ENCODE peak calls at places on chromosome 7, in four cellular contexts. One of them, this sample, is unnamed.

GRCh38 chr7:108014747-108015682 is 12.1 kb upstream of the LAMB1 start:
- DNase-seq in left ventricle myocardium inferior: no peak
- DNase-seq in Panc1: no peak
- DNase-seq in ovary: no peak
- DNase-seq in this sample: peak

GRCh38 chr7:113831509-113831908 is 87.3 kb downstream of the PPP1R3A start:
- DNase-seq in left ventricle myocardium inferior: no peak
- DNase-seq in Panc1: no peak
- DNase-seq in ovary: no peak
- DNase-seq in this sample: peak

GRCh38 chr7:94374231-94374630 is 20.5 kb upstream of the COL1A2 start:
- DNase-seq in left ventricle myocardium inferior: peak
- DNase-seq in ovary: peak
- DNase-seq in Panc1: no peak
- DNase-seq in this sample: no peak

GRCh38 chr7:84083846-84084245 is 110.7 kb downstream of the SEMA3A start:
- DNase-seq in left ventricle myocardium inferior: no peak
- DNase-seq in Panc1: no peak
- DNase-seq in ovary: no peak
- DNase-seq in this sample: no peak

GRCh38 chr7:3436746-3437145 is 135.7 kb downstream of the SDK1 start:
- DNase-seq in ovary: no peak
- DNase-seq in Panc1: peak
- DNase-seq in left ventricle myocardium inferior: no peak
- DNase-seq in this sample: no peak

GRCh38 chr7:121752706-121753105 is 120.3 kb upstream of the PTPRZ1 start:
- DNase-seq in left ventricle myocardium inferior: no peak
- DNase-seq in ovary: no peak
- DNase-seq in Panc1: peak
- DNase-seq in this sample: no peak

GRCh38 chr7:77799078-77799964 is 748 bp downstream of the PHTF2 start:
- DNase-seq in Panc1: no peak
- DNase-seq in ovary: peak
- DNase-seq in left ventricle myocardium inferior: peak
- DNase-seq in this sample: no peak

GRCh38 chr7:124101173-124101768 is 68.4 kb upstream of the TMEM229A start:
- DNase-seq in left ventricle myocardium inferior: no peak
- DNase-seq in Panc1: no peak
- DNase-seq in ovary: no peak
- DNase-seq in this sample: no peak

GRCh38 chr7:133354546-133355324 is 101.9 kb downstream of the EXOC4 start:
- DNase-seq in Panc1: no peak
- DNase-seq in left ventricle myocardium inferior: no peak
- DNase-seq in ovary: no peak
- DNase-seq in this sample: no peak

GRCh38 chr7:272631-273030 is 17.3 kb upstream of the FOXL3 start:
- DNase-seq in ovary: no peak
- DNase-seq in left ventricle myocardium inferior: peak
- DNase-seq in Panc1: no peak
- DNase-seq in this sample: no peak

GRCh38 chr7:9983048-9983447 is 990.6 kb upstream of the PHF14 start:
- DNase-seq in Panc1: no peak
- DNase-seq in left ventricle myocardium inferior: no peak
- DNase-seq in ovary: no peak
- DNase-seq in this sample: no peak

GRCh38 chr7:3896366-3896765 is 595.3 kb downstream of the SDK1 start:
- DNase-seq in Panc1: no peak
- DNase-seq in left ventricle myocardium inferior: no peak
- DNase-seq in ovary: no peak
- DNase-seq in this sample: no peak

GRCh38 chr7:103598326-103598905 is 152.4 kb upstream of the SLC26A5 start:
- DNase-seq in ovary: no peak
- DNase-seq in Panc1: no peak
- DNase-seq in left ventricle myocardium inferior: no peak
- DNase-seq in this sample: no peak

GRCh38 chr7:151235091-151235787 is 3.0 kb downstream of the CHPF2 start:
- DNase-seq in ovary: no peak
- DNase-seq in left ventricle myocardium inferior: no peak
- DNase-seq in Panc1: no peak
- DNase-seq in this sample: no peak

GRCh38 chr7:121341933-121342332 is 13.1 kb downstream of the WNT16 start:
- DNase-seq in ovary: no peak
- DNase-seq in Panc1: no peak
- DNase-seq in left ventricle myocardium inferior: no peak
- DNase-seq in this sample: no peak

GRCh38 chr7:148142660-148143248 is 447.8 kb upstream of the C7orf33 start:
- DNase-seq in left ventricle myocardium inferior: no peak
- DNase-seq in ovary: no peak
- DNase-seq in Panc1: peak
- DNase-seq in this sample: peak

GRCh38 chr7:21357146-21358097 is 70.5 kb upstream of the SP4 start:
- DNase-seq in ovary: no peak
- DNase-seq in left ventricle myocardium inferior: no peak
- DNase-seq in Panc1: no peak
- DNase-seq in this sample: no peak

GRCh38 chr7:15515201-15515777 is 46.5 kb downstream of the AGMO start:
- DNase-seq in Panc1: no peak
- DNase-seq in left ventricle myocardium inferior: no peak
- DNase-seq in ovary: no peak
- DNase-seq in this sample: no peak

GRCh38 chr7:142722289-142722794 is 26.9 kb upstream of the PRSS1 start:
- DNase-seq in left ventricle myocardium inferior: no peak
- DNase-seq in Panc1: no peak
- DNase-seq in ovary: no peak
- DNase-seq in this sample: no peak

GRCh38 chr7:22549667-22550513 is 49.9 kb upstream of the STEAP1B start:
- DNase-seq in left ventricle myocardium inferior: no peak
- DNase-seq in ovary: no peak
- DNase-seq in Panc1: no peak
- DNase-seq in this sample: no peak

GRCh38 chr7:103011650-103012049 is 62.9 kb downstream of the FBXL13 start:
- DNase-seq in ovary: no peak
- DNase-seq in left ventricle myocardium inferior: no peak
- DNase-seq in Panc1: no peak
- DNase-seq in this sample: no peak

GRCh38 chr7:148672041-148672440 is 26.7 kb upstream of the CUL1 start:
- DNase-seq in ovary: no peak
- DNase-seq in Panc1: no peak
- DNase-seq in left ventricle myocardium inferior: no peak
- DNase-seq in this sample: no peak

GRCh38 chr7:150903627-150904026 is 51.3 kb downstream of the AOC1 start:
- DNase-seq in Panc1: no peak
- DNase-seq in ovary: no peak
- DNase-seq in left ventricle myocardium inferior: peak
- DNase-seq in this sample: peak

GRCh38 chr7:80284848-80285247 is 150.2 kb downstream of the GNAI1 start:
- DNase-seq in Panc1: no peak
- DNase-seq in ovary: no peak
- DNase-seq in left ventricle myocardium inferior: no peak
- DNase-seq in this sample: no peak

GRCh38 chr7:22666732-22667131 is 60.3 kb upstream of the IL6 start:
- DNase-seq in ovary: no peak
- DNase-seq in left ventricle myocardium inferior: no peak
- DNase-seq in Panc1: no peak
- DNase-seq in this sample: no peak

GRCh38 chr7:17140421-17140820 is 158.0 kb upstream of the AHR start:
- DNase-seq in Panc1: peak
- DNase-seq in left ventricle myocardium inferior: no peak
- DNase-seq in ovary: no peak
- DNase-seq in this sample: no peak

GRCh38 chr7:157432957-157433576 is 96.3 kb downstream of the DNAJB6 start:
- DNase-seq in ovary: peak
- DNase-seq in Panc1: peak
- DNase-seq in left ventricle myocardium inferior: no peak
- DNase-seq in this sample: peak

GRCh38 chr7:55572378-55573233 is at the start of gene VOPP1:
- DNase-seq in Panc1: no peak
- DNase-seq in ovary: peak
- DNase-seq in left ventricle myocardium inferior: peak
- DNase-seq in this sample: no peak

GRCh38 chr7:129605960-129606644 is 5.4 kb upstream of the NRF1 start:
- DNase-seq in ovary: no peak
- DNase-seq in left ventricle myocardium inferior: no peak
- DNase-seq in Panc1: no peak
- DNase-seq in this sample: no peak

GRCh38 chr7:32227746-32228145 is 157.5 kb upstream of the PDE1C start:
- DNase-seq in Panc1: no peak
- DNase-seq in left ventricle myocardium inferior: no peak
- DNase-seq in ovary: no peak
- DNase-seq in this sample: no peak

GRCh38 chr7:32890553-32891045 is 961 bp downstream of the KBTBD2 start:
- DNase-seq in Panc1: no peak
- DNase-seq in ovary: no peak
- DNase-seq in left ventricle myocardium inferior: no peak
- DNase-seq in this sample: no peak

GRCh38 chr7:136617176-136617575 is 251.3 kb upstream of the CHRM2 start:
- DNase-seq in Panc1: no peak
- DNase-seq in ovary: no peak
- DNase-seq in left ventricle myocardium inferior: no peak
- DNase-seq in this sample: no peak

GRCh38 chr7:1706381-1706720 is 36.3 kb downstream of the ELFN1 start:
- DNase-seq in left ventricle myocardium inferior: no peak
- DNase-seq in ovary: no peak
- DNase-seq in Panc1: no peak
- DNase-seq in this sample: no peak

GRCh38 chr7:1706721-1707613 is 36.9 kb downstream of the ELFN1 start:
- DNase-seq in Panc1: no peak
- DNase-seq in ovary: peak
- DNase-seq in left ventricle myocardium inferior: no peak
- DNase-seq in this sample: no peak

GRCh38 chr7:1704326-1705241 is 34.5 kb downstream of the ELFN1 start:
- DNase-seq in Panc1: no peak
- DNase-seq in left ventricle myocardium inferior: no peak
- DNase-seq in ovary: peak
- DNase-seq in this sample: no peak

GRCh38 chr7:1705856-1706255 is 35.8 kb downstream of the ELFN1 start:
- DNase-seq in Panc1: no peak
- DNase-seq in ovary: peak
- DNase-seq in left ventricle myocardium inferior: no peak
- DNase-seq in this sample: no peak

DNA sequence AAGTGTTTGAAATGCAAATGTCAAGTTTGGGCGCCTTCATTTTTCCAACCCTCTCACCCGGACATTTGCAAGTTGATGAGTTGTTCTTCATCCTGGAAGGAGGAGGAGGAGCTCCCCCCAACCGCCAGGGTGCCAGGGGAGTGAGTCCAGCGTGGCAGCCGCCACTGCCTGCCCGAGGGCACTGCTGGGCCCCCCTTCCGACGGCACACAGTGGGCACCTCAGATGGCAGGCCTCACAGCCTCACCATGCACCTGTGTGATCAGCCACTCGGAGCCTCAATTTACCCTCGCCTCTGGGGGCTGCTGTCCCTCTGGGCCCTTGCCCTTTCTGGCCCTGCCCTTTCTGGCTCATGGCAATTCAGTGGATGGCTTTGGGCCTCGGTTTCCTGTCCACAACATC is 35.3 kb downstream of the ELFN1 start:
- DNase-seq in ovary: peak
- DNase-seq in left ventricle myocardium inferior: no peak
- DNase-seq in Panc1: no peak
- DNase-seq in this sample: no peak
- TF ChIP-seq CTCF in ovary: no peak
- TF ChIP-seq CTCF in left ventricle myocardium inferior: no peak
- TF ChIP-seq CTCF in Panc1: no peak
- TF ChIP-seq CTCF in this sample: no peak

DNA sequence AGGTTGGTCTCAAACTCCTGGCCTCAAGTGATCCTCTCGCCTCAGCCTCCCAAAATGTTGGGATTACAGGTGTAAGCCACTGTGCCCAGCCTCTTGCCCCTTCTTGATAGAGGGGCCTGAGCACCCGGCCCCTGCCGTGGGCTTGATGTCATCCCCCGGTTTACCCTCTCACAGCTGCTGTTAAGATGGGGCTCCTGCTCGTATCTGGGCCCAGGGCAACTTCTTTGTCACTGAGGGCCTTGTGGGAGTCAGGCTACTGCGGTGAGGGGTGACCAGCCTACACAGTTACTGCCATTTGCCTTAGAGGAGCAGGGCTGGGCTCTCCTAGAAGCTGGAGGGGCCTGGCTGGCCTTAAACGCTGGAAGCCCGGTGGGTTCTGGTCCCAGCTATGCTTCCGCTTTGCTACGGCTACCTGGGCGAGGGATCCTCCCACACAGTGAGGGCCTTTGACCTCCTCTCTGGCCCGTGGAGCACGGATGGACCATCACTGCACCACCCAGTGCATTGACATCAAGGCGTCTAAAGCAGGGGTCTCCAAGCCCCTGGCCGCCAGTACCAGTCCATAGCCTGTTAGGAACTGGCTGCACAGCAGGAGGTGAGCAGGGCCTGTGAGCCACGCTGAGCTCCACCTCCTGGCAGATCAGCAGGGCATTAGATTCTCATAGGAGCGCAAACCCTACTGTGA is 1.1 kb upstream of the TMEM130 start:
- DNase-seq in Panc1: no peak
- DNase-seq in left ventricle myocardium inferior: no peak
- DNase-seq in ovary: no peak
- DNase-seq in this sample: no peak
- H3K4me3 ChIP-seq in Panc1: no peak
- H3K4me3 ChIP-seq in left ventricle myocardium inferior: peak
- H3K4me3 ChIP-seq in ovary: no peak
- H3K4me3 ChIP-seq in this sample: no peak

GRCh38 chr7:127954371-127954770 is 76.9 kb downstream of the LRRC4 start:
- DNase-seq in left ventricle myocardium inferior: no peak
- DNase-seq in Panc1: no peak
- DNase-seq in ovary: no peak
- DNase-seq in this sample: peak

GRCh38 chr7:127955051-127955531 is 76.1 kb downstream of the LRRC4 start:
- DNase-seq in left ventricle myocardium inferior: no peak
- DNase-seq in ovary: no peak
- DNase-seq in Panc1: no peak
- DNase-seq in this sample: no peak

GRCh38 chr7:127950233-127950935 is 80.9 kb downstream of the LRRC4 start:
- DNase-seq in Panc1: no peak
- DNase-seq in left ventricle myocardium inferior: no peak
- DNase-seq in ovary: no peak
- DNase-seq in this sample: no peak

GRCh38 chr7:127953966-127954365 is 77.3 kb downstream of the LRRC4 start:
- DNase-seq in left ventricle myocardium inferior: no peak
- DNase-seq in ovary: no peak
- DNase-seq in Panc1: no peak
- DNase-seq in this sample: no peak

DNA sequence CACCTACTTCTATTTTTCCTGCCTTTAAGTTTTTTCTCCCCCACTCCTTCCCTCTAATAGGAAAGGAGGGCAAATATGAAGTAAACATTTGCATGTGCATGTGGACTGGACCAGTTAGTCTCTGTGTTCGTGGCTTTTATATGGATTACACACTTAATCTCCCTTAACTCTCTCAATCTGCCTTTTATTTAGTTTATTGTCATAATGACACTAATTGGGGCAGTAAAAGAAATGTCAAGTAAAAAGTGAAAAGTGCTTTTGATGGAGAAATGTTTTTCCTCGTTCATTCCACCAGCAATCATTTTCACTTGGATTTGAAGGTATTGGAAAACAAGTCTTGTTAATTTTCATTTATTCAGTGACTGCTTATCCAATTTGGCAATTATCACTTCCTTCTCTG is 77.8 kb downstream of the LRRC4 start:
- DNase-seq in Panc1: no peak
- DNase-seq in ovary: no peak
- DNase-seq in left ventricle myocardium inferior: no peak
- DNase-seq in this sample: no peak
- TF ChIP-seq CTCF in Panc1: no peak
- TF ChIP-seq CTCF in ovary: no peak
- TF ChIP-seq CTCF in left ventricle myocardium inferior: no peak
- TF ChIP-seq CTCF in this sample: no peak

GRCh38 chr7:5695709-5696345 is 85.6 kb downstream of the RNF216 start:
- DNase-seq in ovary: peak
- DNase-seq in left ventricle myocardium inferior: no peak
- DNase-seq in Panc1: no peak
- DNase-seq in this sample: no peak
- H3K4me3 ChIP-seq in ovary: peak
- H3K4me3 ChIP-seq in left ventricle myocardium inferior: peak
- H3K4me3 ChIP-seq in Panc1: no peak
- H3K4me3 ChIP-seq in this sample: no peak

This sample was measured in LNCaP clone FGC.